ENCODE peak calls at places on chromosome 10, in seven cellular contexts. S is glutamatergic neuron, Q is BJ, R is stomach, K is AG09309, T is AG04449, P is GM12878. E is an unnamed sample.

GRCh38 chr10:81696609-81697388 is 178.2 kb upstream of the NRG3 start:
- DNase-seq in T (no peak), R (no peak), Q (no peak), K (no peak), P (no peak), S (peak; percentile 55), E (no peak)

GRCh38 chr10:36441557-36441956 is 683.8 kb upstream of the ANKRD30A start:
- DNase-seq in P (no peak), Q (no peak), K (no peak), T (no peak), R (no peak), S (no peak), E (no peak)

GRCh38 chr10:106136175-106136574 is 1028.3 kb downstream of the SORCS1 start:
- DNase-seq in R (no peak), K (no peak), P (no peak), S (no peak), T (no peak), Q (no peak), E (no peak)

GRCh38 chr10:102065561-102066420 is 642 bp downstream of the HPS6 start:
- DNase-seq in Q (no peak), S (peak; percentile 60), R (peak; percentile 34), K (no peak), T (no peak), P (no peak), E (peak; percentile 38)

GRCh38 chr10:103759100-103759781 is 96.1 kb downstream of the SH3PXD2A start:
- DNase-seq in S (no peak), Q (peak; percentile 25), R (no peak), K (peak; percentile 48), T (peak; percentile 68), P (no peak), E (peak; percentile 52)

GRCh38 chr10:123272171-123272570 is 118.0 kb downstream of the BUB3 start:
- DNase-seq in S (no peak), R (no peak), Q (no peak), P (no peak), T (no peak), K (no peak), E (no peak)

GRCh38 chr10:19416164-19416563 is 367.6 kb downstream of the MALRD1 start:
- DNase-seq in P (no peak), K (no peak), Q (no peak), T (no peak), S (no peak), R (no peak), E (no peak)

GRCh38 chr10:24953350-24954074 is 1.1 kb upstream of the PRTFDC1 start:
- DNase-seq in T (no peak), R (no peak), K (peak; percentile 46), P (no peak), Q (no peak), S (no peak), E (no peak)

GRCh38 chr10:43294241-43294658 is 27.4 kb upstream of the RASGEF1A start:
- DNase-seq in R (no peak), T (no peak), K (no peak), Q (no peak), P (no peak), S (no peak), E (no peak)

GRCh38 chr10:106917452-106918055 is 247.0 kb downstream of the SORCS1 start:
- DNase-seq in K (no peak), S (no peak), R (peak; percentile 36), Q (no peak), T (no peak), P (no peak), E (no peak)

GRCh38 chr10:62424026-62424425 is 49.9 kb downstream of the ZNF365 start:
- DNase-seq in S (no peak), R (no peak), K (no peak), T (no peak), P (no peak), Q (no peak), E (no peak)
- TF ChIP-seq CTCF in S (no peak), R (no peak), K (no peak), T (no peak), P (no peak), Q (no peak), E (no peak)

GRCh38 chr10:26573674-26574073 is 123.8 kb upstream of the PDSS1 start:
- DNase-seq in S (no peak), P (no peak), K (no peak), Q (no peak), T (no peak), R (no peak), E (no peak)
- TF ChIP-seq CTCF in S (no peak), P (peak; percentile 6), K (no peak), Q (peak; percentile 19), T (no peak), R (no peak), E (no peak)

DNA sequence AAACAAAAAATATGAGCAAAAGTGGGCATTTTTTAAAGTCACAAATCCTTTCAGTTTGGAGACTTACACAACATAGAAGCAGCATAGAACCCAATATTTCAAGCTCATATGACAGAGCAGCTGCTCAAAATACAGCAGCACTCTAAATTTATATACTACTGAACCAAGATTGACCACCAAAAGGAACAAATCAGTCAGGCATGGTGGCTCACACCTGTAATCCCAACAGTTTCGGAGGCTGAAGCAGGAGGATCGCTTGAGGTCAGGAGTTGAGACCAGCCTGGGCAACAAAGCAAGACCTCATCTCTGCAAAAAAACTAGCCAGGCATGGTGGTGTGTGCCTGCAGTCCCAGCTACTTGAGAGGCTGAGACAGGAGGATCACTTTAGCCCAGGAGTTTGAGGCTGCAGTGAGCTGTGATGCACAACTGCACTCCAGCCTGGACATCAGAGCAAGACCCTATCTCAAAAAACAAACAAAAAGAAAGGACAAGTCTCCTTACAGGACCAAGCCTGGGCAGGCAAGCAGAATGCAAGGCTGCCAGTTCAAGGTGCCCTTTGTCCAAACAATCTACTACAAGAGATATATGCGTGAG is 40.0 kb downstream of the PARD3 start:
- DNase-seq in S (no peak), R (no peak), T (no peak), K (no peak), Q (no peak), P (no peak), E (no peak)
- TF ChIP-seq CTCF in S (no peak), R (no peak), T (no peak), K (no peak), Q (no peak), P (no peak), E (no peak)

DNA sequence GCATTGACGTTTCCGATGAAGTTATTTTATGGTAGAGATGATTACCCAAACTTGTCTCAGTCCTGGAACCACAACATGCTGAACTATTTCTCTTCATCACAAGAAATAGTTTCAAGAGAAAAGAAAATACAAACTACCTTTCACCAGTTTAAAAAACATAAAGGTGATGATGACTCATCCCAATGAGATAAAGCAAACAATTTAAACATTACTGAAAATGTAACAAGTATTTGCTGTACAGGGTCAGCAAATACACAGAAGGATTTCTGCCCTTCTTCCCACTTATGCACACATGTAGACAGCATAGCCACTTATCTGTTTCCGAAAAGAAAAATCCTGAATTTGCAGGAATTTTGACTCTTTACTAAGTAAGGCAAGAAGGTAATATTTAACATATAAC is 50.8 kb downstream of the RHOBTB1 start:
- DNase-seq in P (no peak), T (no peak), Q (no peak), K (no peak), S (no peak), R (no peak), E (no peak)
- TF ChIP-seq CTCF in P (no peak), T (no peak), Q (no peak), K (no peak), S (no peak), R (no peak), E (no peak)

GRCh38 chr10:44398271-44398670 is 13.4 kb upstream of the CXCL12 start:
- DNase-seq in T (no peak), P (no peak), R (no peak), K (no peak), S (no peak), Q (no peak), E (no peak)
- TF ChIP-seq CTCF in T (no peak), P (no peak), R (no peak), K (no peak), S (no peak), Q (no peak), E (no peak)

DNA sequence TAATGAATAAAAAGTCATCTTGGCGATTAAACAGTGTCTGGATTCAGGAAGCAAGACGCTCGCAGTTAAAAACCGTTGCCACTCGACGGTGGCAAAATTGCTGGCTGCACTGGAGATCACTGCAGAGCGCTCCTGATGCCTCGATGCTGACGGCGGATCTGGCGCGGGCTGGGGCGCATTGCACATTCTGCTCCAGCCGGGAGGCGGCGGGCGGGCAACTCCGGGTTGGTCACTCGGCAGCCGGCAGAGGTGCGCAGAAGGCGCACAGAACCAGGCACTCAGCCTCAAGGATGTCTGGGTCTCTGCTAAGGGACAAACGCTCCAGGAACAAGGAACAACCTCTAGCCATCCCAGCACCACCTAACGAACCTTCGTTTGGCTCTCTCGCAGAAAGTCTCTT is 254.5 kb downstream of the OTUD1 start:
- DNase-seq in S (peak; percentile 78), T (no peak), K (no peak), R (no peak), P (no peak), Q (no peak), E (no peak)
- TF ChIP-seq CTCF in S (peak; percentile 47), T (peak; percentile 2), K (no peak), R (no peak), P (no peak), Q (no peak), E (no peak)

DNA sequence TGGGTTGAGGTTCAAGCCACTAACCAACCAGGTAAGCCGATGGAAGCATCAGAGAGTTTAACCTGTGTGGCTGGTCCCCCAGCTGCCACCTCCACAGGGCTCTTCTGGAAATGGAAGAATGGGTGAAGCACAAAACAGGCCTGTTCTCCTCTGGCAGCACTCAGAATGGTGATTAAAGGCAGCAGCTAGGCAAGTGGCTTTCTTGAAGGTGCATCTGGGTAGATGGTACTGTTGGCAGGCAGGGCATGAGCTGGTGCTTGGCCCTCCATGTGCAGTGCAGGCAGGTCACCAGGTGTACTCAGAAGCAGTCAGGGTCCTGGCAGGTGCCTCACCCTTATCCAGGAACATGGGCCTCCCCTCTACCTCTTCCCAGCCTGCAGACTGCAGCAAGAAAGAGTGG is 11.5 kb downstream of the AKR1E2 start:
- DNase-seq in R (no peak), K (no peak), T (no peak), P (no peak), S (no peak), Q (no peak), E (no peak)
- TF ChIP-seq CTCF in R (no peak), K (no peak), T (no peak), P (no peak), S (no peak), Q (no peak), E (no peak)

E was measured in GM10248.